ENCODE peak calls at places on chromosomes 11 and 22, in six cellular contexts. A is nephron progenitor cell, R is fibroblast of pulmonary artery, L is lung microvascular endothelial cell, M is GM04504, K is A673. E is an unnamed sample.

GRCh38 chr11:118058311-118059230 is 18.3 kb upstream of the TMPRSS4 start:
- DNase-seq in L (no peak), K (no peak), R (no peak), A (no peak), M (no peak), E (no peak)

GRCh38 chr11:66112640-66113098 is 42.6 kb downstream of the PACS1 start:
- DNase-seq in M (peak), A (no peak), R (peak), L (peak), K (peak), E (peak)

GRCh38 chr11:131486100-131486499 is 115.7 kb downstream of the NTM start:
- DNase-seq in R (no peak), M (peak), L (no peak), K (no peak), A (no peak), E (no peak)

GRCh38 chr22:38953577-38954413 is 3.6 kb upstream of the APOBEC3A start:
- DNase-seq in K (no peak), A (no peak), M (no peak), R (no peak), L (no peak), E (no peak)

GRCh38 chr11:35214792-35215193 is 75.8 kb downstream of the CD44 start:
- DNase-seq in M (peak), R (peak), A (no peak), L (no peak), K (peak), E (peak)

GRCh38 chr11:11107081-11107480 is 246.0 kb downstream of the CSNK2A3 start:
- DNase-seq in L (no peak), A (no peak), K (no peak), R (no peak), M (no peak), E (no peak)

GRCh38 chr22:50190182-50190951 is 4.7 kb downstream of the TRABD start:
- DNase-seq in R (peak), M (no peak), K (peak), A (peak), L (peak), E (peak)

GRCh38 chr22:25666308-25666707 is 75.7 kb upstream of the MYO18B start:
- DNase-seq in R (peak), L (no peak), K (no peak), A (peak), M (no peak), E (no peak)

GRCh38 chr11:80727315-80727714 is 1286.5 kb upstream of the TENM4 start:
- DNase-seq in L (no peak), M (no peak), R (peak), A (peak), K (peak), E (no peak)

GRCh38 chr11:119368121-119369034 is 13.1 kb downstream of the USP2 start:
- DNase-seq in R (peak), L (no peak), M (no peak), K (peak), A (no peak), E (no peak)

GRCh38 chr11:57888385-57888784 is 126.8 kb downstream of the CTNND1 start:
- DNase-seq in M (no peak), R (no peak), K (no peak), A (no peak), L (no peak), E (no peak)

GRCh38 chr22:39197578-39197977 is 45.1 kb upstream of the CBX7 start:
- DNase-seq in R (no peak), L (no peak), A (no peak), K (no peak), M (no peak), E (no peak)

GRCh38 chr11:111422494-111423249 is 43.6 kb upstream of the POU2AF1 start:
- DNase-seq in A (peak), L (peak), M (no peak), K (peak), R (peak), E (peak)

GRCh38 chr22:39290724-39291161 is 28.7 kb downstream of the RPL3 start:
- DNase-seq in K (no peak), M (no peak), L (peak), R (peak), A (no peak), E (peak)

GRCh38 chr11:69684651-69685050 is 9.5 kb upstream of the LTO1 start:
- DNase-seq in M (no peak), A (no peak), R (no peak), K (no peak), L (no peak), E (no peak)

GRCh38 chr22:39729141-39729934 is 158.8 kb downstream of the CACNA1I start:
- DNase-seq in A (no peak), M (no peak), L (no peak), K (no peak), R (no peak), E (no peak)

GRCh38 chr11:124835918-124836317 is 29.3 kb upstream of the ROBO3 start:
- DNase-seq in L (no peak), R (no peak), K (no peak), M (no peak), A (no peak), E (no peak)

GRCh38 chr11:130642994-130643393 is 194.5 kb downstream of the ADAMTS15 start:
- DNase-seq in L (no peak), M (no peak), K (no peak), A (no peak), R (no peak), E (no peak)

GRCh38 chr11:124769804-124770774 is 8.0 kb upstream of the ESAM start:
- DNase-seq in R (peak), L (no peak), M (no peak), A (no peak), K (no peak), E (peak)

GRCh38 chr22:37340331-37341262 is 58.3 kb downstream of the CYTH4 start:
- DNase-seq in K (no peak), M (no peak), A (peak), R (no peak), L (no peak), E (no peak)

GRCh38 chr22:20803696-20804324 is 29.9 kb downstream of the SERPIND1 start:
- DNase-seq in K (peak), R (peak), A (peak), L (peak), M (no peak), E (peak)

GRCh38 chr11:111414936-111415335 is 35.9 kb upstream of the POU2AF1 start:
- DNase-seq in M (no peak), L (no peak), R (no peak), K (no peak), A (no peak), E (no peak)

GRCh38 chr11:134572741-134573675 is 161.0 kb upstream of the B3GAT1 start:
- DNase-seq in M (no peak), L (no peak), A (no peak), K (no peak), R (no peak), E (no peak)

GRCh38 chr11:5973530-5973929 is 5.2 kb upstream of the OR56A5 start:
- DNase-seq in R (no peak), K (no peak), M (no peak), L (no peak), A (no peak), E (no peak)

GRCh38 chr22:44461083-44461375 is 37.0 kb downstream of the RTL6 start:
- DNase-seq in L (no peak), A (no peak), K (no peak), M (no peak), R (no peak), E (no peak)

GRCh38 chr22:41531422-41531727 is 12.9 kb downstream of the POLR3H start:
- DNase-seq in K (no peak), L (no peak), R (no peak), M (no peak), A (no peak), E (no peak)

GRCh38 chr22:18056161-18056666 is 21.6 kb upstream of the PEX26 start:
- DNase-seq in M (peak), A (no peak), R (no peak), K (no peak), L (no peak), E (no peak)

GRCh38 chr11:95910638-95911368 is 13.1 kb downstream of the MTMR2 start:
- DNase-seq in R (no peak), K (no peak), L (no peak), M (no peak), A (no peak), E (no peak)

E was measured in dermis microvascular lymphatic vessel endothelial cell.